ENCODE peak calls at places on chromosomes 16 and 17, in five cellular contexts. X, U, M, Y and E are unnamed samples.

GRCh38 chr17:48597775-48598631 is 4.4 kb upstream of the HOXB5 start:
- DNase-seq in X (no peak), Y (no peak), U (peak; percentile 95), M (no peak), E (peak; percentile 55)

GRCh38 chr17:39485555-39485954 is 24.3 kb downstream of the CDK12 start:
- DNase-seq in Y (no peak), M (peak; percentile 85), U (peak; percentile 92), X (no peak), E (peak; percentile 95)

GRCh38 chr16:62034236-62035114 is 1.8 kb downstream of the CDH8 start:
- DNase-seq in U (no peak), Y (no peak), M (peak; percentile 86), X (peak; percentile 45), E (no peak)

GRCh38 chr17:35742896-35743477 is 10.1 kb downstream of the GAS2L2 start:
- DNase-seq in X (no peak), Y (no peak), U (no peak), M (no peak), E (no peak)

GRCh38 chr17:9971991-9972390 is 66.9 kb upstream of the RCVRN start:
- DNase-seq in X (no peak), U (peak; percentile 58), M (peak; percentile 43), Y (no peak), E (peak; percentile 56)

GRCh38 chr17:5099271-5099670 is 12.4 kb downstream of the ZNF232 start:
- DNase-seq in X (no peak), M (peak; percentile 71), U (no peak), Y (no peak), E (peak; percentile 93)

GRCh38 chr16:7775072-7775488 is 442.4 kb downstream of the RBFOX1 start:
- DNase-seq in X (no peak), U (no peak), M (no peak), Y (no peak), E (no peak)

GRCh38 chr17:18226284-18226945 is 980 bp downstream of the LLGL1 start:
- DNase-seq in U (no peak), X (no peak), M (no peak), Y (no peak), E (no peak)

GRCh38 chr16:57749101-57749692 is 13.6 kb downstream of the KATNB1 start:
- DNase-seq in X (no peak), U (no peak), Y (no peak), M (no peak), E (no peak)

GRCh38 chr16:13093676-13094075 is 192.3 kb downstream of the SHISA9 start:
- DNase-seq in M (peak; percentile 88), Y (no peak), U (no peak), X (peak; percentile 56), E (no peak)

GRCh38 chr16:59053911-59054310 is 319.8 kb upstream of the GOT2 start:
- DNase-seq in U (no peak), M (no peak), Y (no peak), X (no peak), E (no peak)

GRCh38 chr17:20063665-20064648 is 54.8 kb downstream of the SPECC1 start:
- DNase-seq in X (peak; percentile 55), Y (no peak), M (no peak), U (peak; percentile 53), E (peak; percentile 34)

GRCh38 chr16:85281181-85281580 is 168.9 kb upstream of the CIBAR2 start:
- DNase-seq in M (no peak), X (no peak), Y (no peak), U (no peak), E (no peak)

GRCh38 chr17:16407911-16408588 is 7.3 kb upstream of the TRPV2 start:
- DNase-seq in M (no peak), U (peak; percentile 75), X (peak; percentile 75), Y (peak; percentile 69), E (peak; percentile 49)

GRCh38 chr16:85903576-85903975 is 4.6 kb downstream of the IRF8 start:
- DNase-seq in U (no peak), Y (no peak), M (no peak), X (no peak), E (no peak)

GRCh38 chr16:66928702-66929388 is 3.5 kb upstream of the RRAD start:
- DNase-seq in Y (peak; percentile 75), U (peak; percentile 55), M (peak; percentile 42), X (peak; percentile 70), E (no peak)

GRCh38 chr16:84068041-84068440 is 25.4 kb upstream of the SLC38A8 start:
- DNase-seq in Y (no peak), X (no peak), U (no peak), M (no peak), E (no peak)

GRCh38 chr16:27721548-27722265 is 171.8 kb downstream of the KATNIP start:
- DNase-seq in U (peak; percentile 66), X (no peak), Y (no peak), M (no peak), E (peak; percentile 98)

GRCh38 chr17:78396436-78397335 is 18.2 kb downstream of the PGS1 start:
- DNase-seq in U (no peak), M (no peak), Y (no peak), X (no peak), E (no peak)
- H3K79me1 ChIP-seq in U (peaks cover 18% of the 10 kb centered on the region), M (peaks cover 14% of the 10 kb centered on the region), Y (peaks cover 11% of the 10 kb centered on the region), X (peaks cover 4% of the 10 kb centered on the region), E (peaks cover 43% of the 10 kb centered on the region)

GRCh38 chr16:87791295-87792204 is 25.8 kb upstream of the KLHDC4 start:
- DNase-seq in X (peak; percentile 35), Y (no peak), U (no peak), M (no peak), E (no peak)
- H3K23ac ChIP-seq in X (no peak overlapping the region), Y (no peak overlapping the region), U (no peak overlapping the region), M (no peak overlapping the region), E (no peak overlapping the region)

GRCh38 chr16:4495766-4496165 is 19.6 kb downstream of the HMOX2 start:
- DNase-seq in M (no peak), Y (no peak), U (no peak), X (no peak), E (peak; percentile 56)
- H3K79me1 ChIP-seq in M (peaks cover 10% of the 10 kb centered on the region), Y (peaks cover 2% of the 10 kb centered on the region), U (peaks cover 18% of the 10 kb centered on the region), X (no peaks in the 10 kb centered on the region), E (no peaks in the 10 kb centered on the region)

GRCh38 chr17:82674656-82675475 is 23.6 kb downstream of the RAB40B start:
- DNase-seq in M (no peak), Y (no peak), U (no peak), X (no peak), E (no peak)

GRCh38 chr17:82678265-82678891 is 20.1 kb downstream of the RAB40B start:
- DNase-seq in U (no peak), M (no peak), X (no peak), Y (no peak), E (no peak)

GRCh38 chr17:82679586-82680465 is 18.7 kb downstream of the RAB40B start:
- DNase-seq in Y (no peak), U (no peak), M (peak; percentile 9), X (peak; percentile 74), E (no peak)

GRCh38 chr17:82675476-82676245 is 22.8 kb downstream of the RAB40B start:
- DNase-seq in X (no peak), Y (no peak), M (no peak), U (no peak), E (no peak)

DNA sequence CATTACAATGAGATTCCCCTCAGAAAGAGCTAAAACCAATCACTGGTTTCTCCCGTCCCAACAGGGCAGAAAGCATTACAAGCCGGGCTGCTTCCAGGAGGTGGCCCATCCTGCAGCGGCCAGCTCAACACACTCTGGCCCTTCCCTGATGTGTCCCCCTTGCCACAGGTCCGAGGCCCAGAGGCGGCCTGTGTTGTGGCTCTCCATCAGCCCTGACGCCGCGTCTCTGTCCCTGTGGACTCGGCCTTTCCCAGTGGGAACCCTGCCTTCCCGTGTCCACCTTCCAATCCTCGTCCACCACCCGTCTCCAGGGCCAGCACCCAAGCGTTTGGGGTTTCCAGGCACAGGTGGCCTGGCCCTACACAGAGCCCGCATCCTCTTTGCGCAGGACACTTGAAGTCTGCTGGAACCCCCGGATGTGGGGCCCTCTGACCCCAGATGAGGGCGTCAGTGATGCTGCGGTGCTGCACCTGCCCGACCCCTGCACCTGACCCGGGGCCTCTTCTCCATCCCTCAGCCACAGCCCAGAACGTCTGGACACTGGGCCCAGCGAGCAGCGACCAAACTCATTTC is 21.1 kb downstream of the RAB40B start:
- DNase-seq in Y (no peak), M (no peak), X (no peak), U (no peak), E (no peak)
- H3K23ac ChIP-seq in Y (no peak overlapping the region), M (no peak overlapping the region), X (no peak overlapping the region), U (no peak overlapping the region), E (no peak overlapping the region)

GRCh38 chr17:57899822-57900221 is 50.0 kb upstream of the MRPS23 start:
- DNase-seq in U (no peak), Y (no peak), M (no peak), X (no peak), E (no peak)
- H3K79me1 ChIP-seq in U (peaks cover 25% of the 10 kb centered on the region), Y (no peaks in the 10 kb centered on the region), M (no peaks in the 10 kb centered on the region), X (no peaks in the 10 kb centered on the region), E (peaks cover 21% of the 10 kb centered on the region)

GRCh38 chr16:1950559-1950958 is 3.9 kb downstream of the RPL3L start:
- DNase-seq in U (no peak), M (no peak), X (no peak), Y (no peak), E (no peak)
- H3K23ac ChIP-seq in U (no peak overlapping the region), M (no peak overlapping the region), X (no peak overlapping the region), Y (no peak overlapping the region), E (no peak overlapping the region)